ENCODE peak calls at places on chromosomes 11 and 22, in seven cellular contexts. K is left lung; G is lower lobe of right lung; F is uterus; I is sigmoid colon; H is left ventricle myocardium inferior; A is CD8-positive, alpha-beta T cell. N is an unnamed sample.

GRCh38 chr22:42283288-42284229 is 13.1 kb upstream of the TCF20 start:
- DNase-seq in K (no peak), G (peak; percentile 47), F (peak; percentile 30), I (no peak), H (no peak), A (no peak), N (no peak)

GRCh38 chr11:129620705-129621104 is 194.9 kb upstream of the TMEM45B start:
- DNase-seq in K (no peak), G (no peak), F (no peak), I (no peak), H (no peak), A (no peak), N (no peak)

GRCh38 chr22:26722159-26722558 is 64.8 kb downstream of the MIAT start:
- DNase-seq in K (no peak), G (no peak), F (no peak), I (no peak), H (no peak), A (no peak), N (no peak)

GRCh38 chr11:68942751-68943271 is 38.0 kb downstream of the MRGPRD start:
- DNase-seq in K (no peak), G (no peak), F (peak; percentile 77), I (peak; percentile 90), H (no peak), A (no peak), N (no peak)

GRCh38 chr22:23684561-23685031 is 6.2 kb upstream of the RGL4 start:
- DNase-seq in K (no peak), G (no peak), F (no peak), I (no peak), H (no peak), A (no peak), N (no peak)

GRCh38 chr22:32281092-32281491 is 25.9 kb upstream of the SLC5A4 start:
- DNase-seq in K (no peak), G (no peak), F (no peak), I (no peak), H (no peak), A (no peak), N (no peak)

GRCh38 chr11:66071326-66071870 is 1.3 kb downstream of the PACS1 start:
- DNase-seq in K (no peak), G (no peak), F (no peak), I (no peak), H (no peak), A (no peak), N (no peak)

GRCh38 chr11:101436511-101437142 is 147.2 kb downstream of the TRPC6 start:
- DNase-seq in K (no peak), G (no peak), F (peak; percentile 77), I (no peak), H (no peak), A (no peak), N (no peak)

GRCh38 chr22:30253205-30253852 is 6.8 kb upstream of the LIF start:
- DNase-seq in K (peak; percentile 85), G (no peak), F (peak; percentile 49), I (no peak), H (peak; percentile 78), A (no peak), N (no peak)

GRCh38 chr11:46541593-46542371 is 52.0 kb downstream of the AMBRA1 start:
- DNase-seq in K (peak; percentile 86), G (peak; percentile 87), F (no peak), I (no peak), H (peak; percentile 31), A (no peak), N (no peak)

GRCh38 chr22:23204541-23205157 is 24.3 kb downstream of the BCR start:
- DNase-seq in K (peak; percentile 79), G (peak; percentile 52), F (peak; percentile 59), I (peak; percentile 79), H (peak; percentile 85), A (no peak), N (no peak)

GRCh38 chr11:109547356-109548027 is 125.5 kb downstream of the C11orf87 start:
- DNase-seq in K (no peak), G (peak; percentile 32), F (no peak), I (no peak), H (no peak), A (no peak), N (no peak)

GRCh38 chr11:93532285-93532789 is 10.9 kb downstream of the SMCO4 start:
- DNase-seq in K (no peak), G (no peak), F (no peak), I (no peak), H (no peak), A (no peak), N (no peak)

GRCh38 chr11:31947051-31947450 is 135.9 kb upstream of the PAX6 start:
- DNase-seq in K (no peak), G (no peak), F (no peak), I (no peak), H (no peak), A (no peak), N (no peak)

GRCh38 chr11:76773921-76774361 is 9.2 kb upstream of the TSKU start:
- DNase-seq in K (no peak), G (no peak), F (peak; percentile 68), I (no peak), H (peak; percentile 68), A (no peak), N (no peak)

GRCh38 chr11:66336234-66337102 is at the start of gene RIN1:
- DNase-seq in K (peak; percentile 85), G (peak; percentile 65), F (peak; percentile 65), I (peak; percentile 83), H (no peak), A (no peak), N (no peak)

GRCh38 chr22:33882991-33883390 is 37.3 kb downstream of the LARGE1 start:
- DNase-seq in K (no peak), G (no peak), F (no peak), I (no peak), H (no peak), A (no peak), N (no peak)

GRCh38 chr11:71563401-71563800 is 2.0 kb upstream of the KRTAP5-10 start:
- DNase-seq in K (no peak), G (no peak), F (no peak), I (no peak), H (no peak), A (no peak), N (no peak)

GRCh38 chr11:125457814-125458343 is 38.2 kb downstream of the FEZ1 start:
- DNase-seq in K (no peak), G (no peak), F (no peak), I (peak; percentile 77), H (peak; percentile 72), A (no peak), N (no peak)

GRCh38 chr22:49369726-49370717 is 457.7 kb downstream of the BRD1 start:
- DNase-seq in K (no peak), G (peak; percentile 28), F (no peak), I (no peak), H (no peak), A (no peak), N (no peak)
- H3K9me3 ChIP-seq in K (no peaks in the 10 kb centered on the region), G (no peaks in the 10 kb centered on the region), F (no peaks in the 10 kb centered on the region), I (no peaks in the 10 kb centered on the region), H (no peaks in the 10 kb centered on the region), A (no peaks in the 10 kb centered on the region), N (no peaks in the 10 kb centered on the region)

GRCh38 chr22:47275479-47276218 is 513.2 kb downstream of the TBC1D22A start:
- DNase-seq in K (no peak), G (no peak), F (no peak), I (peak; percentile 35), H (no peak), A (no peak), N (no peak)
- H3K9me3 ChIP-seq in K (no peaks in the 10 kb centered on the region), G (no peaks in the 10 kb centered on the region), F (no peaks in the 10 kb centered on the region), I (no peaks in the 10 kb centered on the region), H (peaks cover 6% of the 10 kb centered on the region), A (no peaks in the 10 kb centered on the region), N (no peaks in the 10 kb centered on the region)

GRCh38 chr22:47623740-47624103 is 861.3 kb downstream of the TBC1D22A start:
- DNase-seq in K (no peak), G (no peak), F (no peak), I (peak; percentile 40), H (no peak), A (no peak), N (no peak)
- H3K9me3 ChIP-seq in K (no peaks in the 10 kb centered on the region), G (no peaks in the 10 kb centered on the region), F (no peaks in the 10 kb centered on the region), I (no peaks in the 10 kb centered on the region), H (no peaks in the 10 kb centered on the region), A (no peaks in the 10 kb centered on the region), N (no peaks in the 10 kb centered on the region)

GRCh38 chr11:41954034-41954433 is 494.6 kb upstream of the LRRC4C start:
- DNase-seq in K (no peak), G (no peak), F (no peak), I (no peak), H (no peak), A (no peak), N (no peak)

GRCh38 chr11:41950470-41951143 is 491.2 kb upstream of the LRRC4C start:
- DNase-seq in K (no peak), G (no peak), F (no peak), I (no peak), H (no peak), A (no peak), N (no peak)

DNA sequence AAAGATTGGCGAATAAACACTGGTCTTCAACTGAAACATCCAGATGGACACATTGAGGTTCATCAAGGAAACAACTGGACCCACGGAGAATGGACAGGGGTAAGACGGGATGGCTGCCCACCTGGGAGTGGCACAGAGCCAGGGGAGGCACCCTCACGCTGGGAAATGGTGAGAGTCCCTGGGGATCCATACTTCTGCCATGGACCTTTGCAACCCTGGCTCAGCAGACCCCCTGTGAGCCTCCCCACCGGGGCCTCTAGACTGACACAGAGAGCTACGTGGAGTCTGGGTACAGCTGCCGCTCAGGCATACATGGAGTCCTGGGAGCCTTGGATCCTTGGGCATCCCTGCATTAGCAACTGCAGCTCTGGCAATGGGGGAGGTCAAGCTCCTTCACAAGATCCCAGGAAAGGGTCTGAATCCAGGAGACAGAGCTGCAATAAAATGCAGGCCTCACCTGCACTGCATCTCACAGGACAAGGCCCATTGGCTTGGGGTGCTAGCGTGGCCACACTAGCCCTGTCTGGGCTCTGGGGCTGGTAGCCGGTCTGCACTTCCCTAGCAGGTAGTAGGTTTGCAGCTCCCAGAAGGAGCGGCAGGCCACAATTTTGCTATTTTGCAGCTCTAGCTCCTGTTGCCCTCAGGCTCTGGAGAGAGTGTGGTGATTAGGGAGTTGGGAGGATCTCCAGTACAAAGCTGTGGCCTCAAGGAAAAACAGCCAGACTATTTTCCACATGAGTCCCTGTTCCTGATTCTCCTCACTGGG is 496.4 kb upstream of the LRRC4C start:
- DNase-seq in K (no peak), G (no peak), F (no peak), I (no peak), H (no peak), A (no peak), N (no peak)
- H3K9me3 ChIP-seq in K (no peaks in the 10 kb centered on the region), G (no peaks in the 10 kb centered on the region), F (peaks cover 4% of the 10 kb centered on the region), I (peaks cover 4% of the 10 kb centered on the region), H (peaks cover 30% of the 10 kb centered on the region), A (no peaks in the 10 kb centered on the region), N (peaks cover 5% of the 10 kb centered on the region)

N was measured in T-helper 17 cell.